ENCODE peak calls at places on chromosomes 13 and 19, in four cellular contexts. F is fibroblast of mammary gland, G is cardiac muscle cell, E is cardiac fibroblast. D is an unnamed sample.

GRCh38 chr19:13029893-13030292 is 34.6 kb downstream of the NFIX start:
- DNase-seq in G (no peak), E (peak), F (no peak), D (no peak)

GRCh38 chr19:42519108-42519507 is 9.2 kb downstream of the CEACAM1 start:
- DNase-seq in G (no peak), E (no peak), F (no peak), D (no peak)

GRCh38 chr19:54420068-54420382 is 4.8 kb downstream of the TTYH1 start:
- DNase-seq in F (no peak), E (no peak), G (no peak), D (no peak)

GRCh38 chr13:29991343-29991742 is 140.9 kb upstream of the UBL3 start:
- DNase-seq in G (no peak), E (peak), F (peak), D (no peak)

GRCh38 chr19:34314437-34315313 is 50.3 kb upstream of the GPI start:
- DNase-seq in G (no peak), E (no peak), F (no peak), D (no peak)

GRCh38 chr13:79647518-79647917 is 166.6 kb downstream of the NDFIP2 start:
- DNase-seq in E (no peak), G (no peak), F (no peak), D (no peak)

GRCh38 chr19:2027361-2027760 is 11.8 kb upstream of the BTBD2 start:
- DNase-seq in E (peak), F (peak), G (no peak), D (no peak)

GRCh38 chr19:10617409-10618121 is 7.8 kb upstream of the SLC44A2 start:
- DNase-seq in G (no peak), E (peak), F (peak), D (no peak)

GRCh38 chr19:9917322-9917721 is 19.0 kb downstream of the OLFM2 start:
- DNase-seq in F (peak), E (peak), G (peak), D (no peak)

GRCh38 chr13:111981446-111982165 is 85.3 kb upstream of the SOX1 start:
- DNase-seq in E (no peak), F (no peak), G (no peak), D (no peak)

GRCh38 chr19:12527034-12527836 is 24.0 kb downstream of the ZNF564 start:
- DNase-seq in F (peak), E (peak), G (peak), D (no peak)

GRCh38 chr19:16252459-16253205 is 54.9 kb downstream of the AP1M1 start:
- DNase-seq in E (no peak), F (no peak), G (no peak), D (no peak)

DNA sequence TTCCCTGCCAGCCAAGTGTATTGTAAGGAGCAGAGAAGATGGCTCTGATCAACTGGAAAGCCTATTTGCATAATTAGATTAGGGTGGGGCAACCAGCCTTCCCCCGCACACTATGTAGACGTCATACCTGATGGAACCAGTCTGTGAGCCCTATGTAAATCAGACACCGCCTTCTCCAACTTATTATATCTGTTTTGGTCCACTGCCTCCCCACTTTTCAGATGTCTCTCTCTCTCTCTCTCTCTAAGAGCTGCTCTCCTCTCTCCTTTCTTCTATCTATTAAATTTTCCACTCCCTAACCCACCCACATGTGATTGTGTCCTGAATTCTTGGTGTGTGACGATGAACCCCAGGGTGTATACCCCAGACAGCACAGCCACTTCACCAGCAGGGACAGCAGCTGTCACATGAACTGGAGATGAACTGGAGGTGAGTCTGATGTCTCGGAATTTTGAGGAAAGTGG is 514.4 kb downstream of the IRS2 start:
- DNase-seq in G (no peak), E (no peak), F (peak), D (no peak)
- TF ChIP-seq CTCF in G (no peak), E (no peak), F (no peak), D (no peak)

DNA sequence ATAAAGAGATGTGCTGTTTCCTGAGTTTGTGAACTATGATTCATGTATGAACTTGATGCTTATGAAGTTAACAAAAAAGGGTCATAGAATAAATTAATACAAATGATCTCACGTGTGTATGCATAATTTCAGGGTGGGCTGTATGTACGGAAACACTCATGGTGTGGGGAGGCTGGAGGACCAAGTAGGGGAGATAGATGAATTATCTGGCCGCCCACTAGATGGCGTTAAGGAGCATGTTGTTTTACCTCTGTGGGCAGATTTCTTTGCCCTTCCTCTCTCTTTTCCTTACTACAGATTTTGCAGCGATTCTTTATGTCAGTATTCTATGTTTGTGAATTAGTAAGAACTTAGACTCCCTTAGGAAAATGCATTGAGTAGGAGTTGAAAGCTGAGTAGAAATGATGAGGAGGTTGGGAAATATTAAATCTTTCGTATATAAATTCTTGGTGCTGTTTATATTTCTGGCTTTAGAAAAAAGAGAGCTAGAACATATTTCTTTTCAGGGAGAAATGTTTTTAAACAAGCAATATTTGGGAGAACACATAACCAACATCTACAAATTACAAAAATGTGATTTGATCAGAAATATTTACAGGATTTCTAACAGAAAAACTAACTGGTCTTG is 47.4 kb upstream of the TMTC4 start:
- DNase-seq in F (peak), E (peak), G (peak), D (peak)
- TF ChIP-seq CTCF in F (peak), E (peak), G (peak), D (peak)

GRCh38 chr19:23365222-23365621 is 30.0 kb downstream of the ZNF91 start:
- DNase-seq in F (no peak), E (no peak), G (no peak), D (no peak)
- TF ChIP-seq CTCF in F (no peak), E (no peak), G (no peak), D (no peak)

GRCh38 chr13:98405107-98405571 is 171.8 kb downstream of the STK24 start:
- DNase-seq in F (peak), E (peak), G (peak), D (peak)
- TF ChIP-seq CTCF in F (no peak), E (no peak), G (no peak), D (no peak)

GRCh38 chr19:3505598-3506383 is at the start of gene FZR1:
- DNase-seq in E (peak), G (peak), F (peak), D (peak)
- TF ChIP-seq CTCF in E (no peak), G (no peak), F (no peak), D (no peak)

DNA sequence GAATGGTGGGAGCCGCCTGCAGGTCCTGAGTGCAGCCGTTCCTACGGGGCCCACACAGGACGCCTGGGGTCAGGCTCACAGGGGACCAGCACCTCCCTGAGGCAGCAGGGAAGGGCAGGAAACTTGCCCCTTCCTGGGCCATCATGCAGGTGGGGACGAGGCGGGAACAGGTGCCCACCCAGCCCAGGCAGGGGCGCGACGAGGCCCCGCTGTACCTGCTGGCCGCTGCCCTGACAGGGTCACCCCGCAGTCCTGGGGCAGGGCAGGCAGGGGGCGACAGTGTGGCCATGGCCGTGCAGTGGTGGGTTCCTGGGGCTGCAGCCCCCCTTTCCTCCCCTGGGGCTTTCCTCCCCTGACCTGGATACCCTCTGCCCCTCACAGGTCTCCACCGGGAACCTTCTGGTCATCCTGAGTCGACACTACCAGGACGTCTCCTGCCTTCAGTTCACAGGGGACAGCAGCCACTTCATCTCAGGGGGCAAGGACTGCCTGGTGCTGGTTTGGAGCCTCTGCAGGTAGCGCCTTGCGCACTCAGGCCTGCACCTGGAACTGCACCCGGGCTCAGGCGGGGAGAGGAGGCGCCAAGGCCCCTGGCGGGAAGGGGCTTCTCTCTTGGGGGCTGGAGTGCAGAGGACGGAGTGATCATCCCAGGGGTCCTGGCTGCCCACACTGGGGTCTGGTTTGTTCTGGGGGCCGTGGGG is 5.4 kb downstream of the WDR18 start:
- DNase-seq in F (no peak), E (no peak), G (no peak), D (no peak)
- TF ChIP-seq CTCF in F (no peak), E (peak), G (peak), D (peak)

DNA sequence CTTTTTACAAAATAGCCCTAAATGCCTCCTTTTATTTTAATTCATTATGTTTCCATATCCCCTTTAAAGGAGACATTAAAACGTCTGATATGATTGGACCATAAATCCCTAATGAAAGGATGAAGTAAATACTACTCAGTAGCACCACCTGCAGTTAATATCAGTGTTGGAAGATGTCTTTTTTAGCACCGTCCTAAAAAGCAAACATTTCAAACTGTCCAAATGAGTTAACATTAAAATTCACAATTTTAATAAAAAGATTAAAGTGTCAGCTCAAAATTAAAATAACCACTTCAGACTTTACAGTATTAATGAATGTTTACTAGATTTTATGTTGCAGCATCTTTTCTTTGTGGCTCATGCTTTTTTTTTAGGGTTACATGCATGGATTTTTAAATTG is 12.3 kb downstream of the ZNF507 start:
- DNase-seq in G (no peak), E (no peak), F (peak), D (no peak)
- TF ChIP-seq CTCF in G (peak), E (peak), F (peak), D (no peak)

DNA sequence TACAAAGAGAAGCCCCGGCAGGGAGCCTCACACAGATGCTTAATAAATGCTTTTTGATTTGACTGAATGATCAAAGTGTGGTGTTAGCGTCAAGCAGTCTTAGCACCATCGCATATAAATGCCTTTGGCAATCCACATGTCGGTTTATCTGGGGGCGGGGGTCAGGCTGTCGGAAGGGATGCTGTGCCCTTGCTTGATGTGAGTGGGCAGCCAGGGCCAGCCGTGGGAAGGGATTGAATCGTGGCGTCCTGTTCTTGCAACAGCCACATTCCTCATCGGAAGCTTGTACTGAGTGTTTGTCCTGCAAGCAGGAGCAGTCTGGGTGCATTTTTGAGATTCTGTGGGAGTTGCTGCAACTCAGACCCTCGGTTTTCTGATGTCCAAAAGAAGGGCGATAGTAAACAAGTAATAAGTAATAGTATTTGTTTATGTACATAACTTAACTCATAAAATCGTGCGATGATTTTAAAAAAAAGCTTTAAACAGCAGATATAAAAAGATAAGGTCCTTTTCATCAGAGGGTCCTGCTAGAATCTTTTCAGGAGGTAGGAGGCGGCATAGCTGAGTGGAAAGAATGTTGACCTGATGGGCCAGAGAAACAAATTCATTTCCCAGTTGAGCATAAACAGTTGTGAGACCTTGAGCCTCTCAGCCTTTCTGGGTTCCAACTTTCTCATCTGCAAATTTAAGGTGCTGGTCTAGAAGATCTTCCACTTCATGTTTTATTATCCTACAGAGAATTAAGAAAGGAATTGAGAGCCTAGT is 173.3 kb downstream of the LACC1 start:
- DNase-seq in F (peak), G (peak), E (peak), D (peak)
- TF ChIP-seq CTCF in F (no peak), G (no peak), E (no peak), D (no peak)

GRCh38 chr13:21338156-21338555 is 120.9 kb downstream of the ZDHHC20 start:
- DNase-seq in G (no peak), F (no peak), E (no peak), D (no peak)
- TF ChIP-seq CTCF in G (no peak), F (no peak), E (no peak), D (no peak)

D was measured in glutamatergic neuron.